ENCODE peak calls at places on chromosomes 7 and 10, in four cellular contexts. V, I, Q and W are unnamed samples.
A peak's percentile ranks its signal among the peaks of the same experiment; 100 is the strongest.

GRCh38 chr10:32161586-32161985 is 105.4 kb upstream of the KIF5B start:
- DNase-seq in V (no peak), I (no peak), Q (no peak), W (no peak)

GRCh38 chr10:1007583-1007982 is 18.1 kb downstream of the IDI2 start:
- DNase-seq in V (no peak), I (no peak), Q (no peak), W (no peak)

GRCh38 chr10:103353281-103353680 is 2.3 kb upstream of the PCGF6 start:
- DNase-seq in V (peak; percentile 13), I (no peak), Q (no peak), W (no peak)

GRCh38 chr7:88111136-88111748 is 108.6 kb downstream of the SRI start:
- DNase-seq in V (peak; percentile 35), I (no peak), Q (peak; percentile 25), W (peak; percentile 39)

GRCh38 chr7:93284908-93285307 is 52.7 kb downstream of the VPS50 start:
- DNase-seq in V (no peak), I (no peak), Q (no peak), W (no peak)

GRCh38 chr10:10007972-10008371 is 1009.7 kb upstream of the CELF2 start:
- DNase-seq in V (no peak), I (no peak), Q (no peak), W (no peak)

GRCh38 chr7:90688826-90689225 is 92.7 kb downstream of the CDK14 start:
- DNase-seq in V (no peak), I (no peak), Q (no peak), W (no peak)

GRCh38 chr10:1115262-1115955 is 59.2 kb downstream of the WDR37 start:
- DNase-seq in V (no peak), I (no peak), Q (no peak), W (no peak)

GRCh38 chr7:129163875-129164544 is 19.5 kb downstream of the TSPAN33 start:
- DNase-seq in V (peak; percentile 40), I (no peak), Q (peak; percentile 67), W (peak; percentile 66)

GRCh38 chr10:11448545-11449244 is 162.8 kb downstream of the USP6NL start:
- DNase-seq in V (no peak), I (no peak), Q (no peak), W (no peak)

GRCh38 chr10:70603439-70603778 is 868 bp upstream of the PRF1 start:
- DNase-seq in V (no peak), I (no peak), Q (no peak), W (no peak)

GRCh38 chr7:22726849-22727792 is at the start of gene IL6:
- DNase-seq in V (peak; percentile 6), I (peak; percentile 69), Q (peak; percentile 85), W (peak; percentile 43)

GRCh38 chr7:46486264-46487206 is 565.5 kb upstream of the IGFBP3 start:
- DNase-seq in V (no peak), I (no peak), Q (no peak), W (peak; percentile 40)

GRCh38 chr7:94405506-94405905 is 10.8 kb downstream of the COL1A2 start:
- DNase-seq in V (no peak), I (no peak), Q (no peak), W (no peak)

GRCh38 chr7:105014725-105015630 is 973 bp downstream of the KMT2E start:
- DNase-seq in V (peak; percentile 20), I (peak; percentile 55), Q (peak; percentile 45), W (peak; percentile 58)

GRCh38 chr7:24781106-24781505 is 23.8 kb upstream of the GSDME start:
- DNase-seq in V (no peak), I (no peak), Q (no peak), W (no peak)

GRCh38 chr7:5692112-5692844 is 89.2 kb downstream of the RNF216 start:
- DNase-seq in V (peak; percentile 71), I (no peak), Q (no peak), W (peak; percentile 86)

GRCh38 chr10:79298403-79299244 is 48.6 kb upstream of the PPIF start:
- DNase-seq in V (peak; percentile 65), I (no peak), Q (peak; percentile 79), W (peak; percentile 84)

GRCh38 chr7:12757443-12757842 is 70.0 kb downstream of the ARL4A start:
- DNase-seq in V (no peak), I (no peak), Q (no peak), W (peak; percentile 60)

GRCh38 chr7:21550821-21551531 is 8.1 kb downstream of the DNAH11 start:
- DNase-seq in V (no peak), I (peak; percentile 52), Q (no peak), W (no peak)

GRCh38 chr10:117391436-117392205 is 16.4 kb upstream of the PDZD8 start:
- DNase-seq in V (peak; percentile 68), I (no peak), Q (no peak), W (no peak)

GRCh38 chr10:127186846-127187245 is 9.5 kb downstream of the INSYN2A start:
- DNase-seq in V (no peak), I (no peak), Q (no peak), W (no peak)

GRCh38 chr7:48421357-48421756 is 250.1 kb downstream of the ABCA13 start:
- DNase-seq in V (no peak), I (no peak), Q (no peak), W (no peak)

GRCh38 chr7:29878081-29878688 is 71.9 kb downstream of the WIPF3 start:
- DNase-seq in V (peak; percentile 20), I (no peak), Q (peak; percentile 31), W (peak; percentile 39)

GRCh38 chr10:31623466-31623865 is 304.4 kb downstream of the ZEB1 start:
- DNase-seq in V (no peak), I (no peak), Q (no peak), W (no peak)

GRCh38 chr10:1642600-1643160 is 94.6 kb downstream of the ADARB2 start:
- DNase-seq in V (no peak), I (no peak), Q (no peak), W (no peak)

GRCh38 chr10:12348870-12349627 is at the start of gene CAMK1D:
- DNase-seq in V (no peak), I (peak; percentile 86), Q (peak; percentile 87), W (peak; percentile 60)

GRCh38 chr7:50664461-50664922 is 99.3 kb upstream of the DDC start:
- DNase-seq in V (no peak), I (no peak), Q (no peak), W (no peak)
- TF ChIP-seq RNF2 in V (no peak), I (no peak), Q (no peak), W (no peak)

GRCh38 chr7:106419455-106420182 is 134.8 kb upstream of the NAMPT start:
- DNase-seq in V (no peak), I (no peak), Q (no peak), W (no peak)

GRCh38 chr7:106416430-106416829 is 131.6 kb upstream of the NAMPT start:
- DNase-seq in V (no peak), I (no peak), Q (no peak), W (no peak)

GRCh38 chr7:106418526-106418925 is 133.7 kb upstream of the NAMPT start:
- DNase-seq in V (no peak), I (no peak), Q (no peak), W (no peak)

GRCh38 chr7:106417273-106417902 is 132.6 kb upstream of the NAMPT start:
- DNase-seq in V (no peak), I (no peak), Q (no peak), W (peak; percentile 16)

GRCh38 chr7:106418094-106418493 is 133.3 kb upstream of the NAMPT start:
- DNase-seq in V (no peak), I (no peak), Q (no peak), W (no peak)
- TF ChIP-seq RNF2 in V (no peak), I (no peak), Q (no peak), W (no peak)

GRCh38 chr7:572013-572667 is 52.5 kb upstream of the PDGFA start:
- DNase-seq in V (no peak), I (no peak), Q (no peak), W (no peak)

GRCh38 chr7:575425-576366 is 56.0 kb upstream of the PDGFA start:
- DNase-seq in V (no peak), I (no peak), Q (no peak), W (no peak)

GRCh38 chr7:572668-573495 is 53.2 kb upstream of the PDGFA start:
- DNase-seq in V (no peak), I (peak; percentile 73), Q (no peak), W (no peak)

GRCh38 chr7:574661-575395 is 55.2 kb upstream of the PDGFA start:
- DNase-seq in V (no peak), I (no peak), Q (no peak), W (no peak)

GRCh38 chr7:573496-574295 is 54.0 kb upstream of the PDGFA start:
- DNase-seq in V (no peak), I (no peak), Q (no peak), W (no peak)
- TF ChIP-seq RNF2 in V (no peak), I (no peak), Q (no peak), W (no peak)

GRCh38 chr7:99860281-99861127 is 16.3 kb downstream of the OR2AE1 start:
- DNase-seq in V (peak; percentile 97), I (no peak), Q (no peak), W (peak; percentile 28)
- TF ChIP-seq RNF2 in V (no peak), I (no peak), Q (no peak), W (no peak)

GRCh38 chr10:118903691-118904090 is 125.8 kb upstream of the NANOS1 start:
- DNase-seq in V (no peak), I (no peak), Q (no peak), W (no peak)

GRCh38 chr10:118903251-118903650 is 126.3 kb upstream of the NANOS1 start:
- DNase-seq in V (no peak), I (no peak), Q (no peak), W (no peak)

GRCh38 chr10:118904284-118904683 is 125.2 kb upstream of the NANOS1 start:
- DNase-seq in V (no peak), I (no peak), Q (no peak), W (no peak)

GRCh38 chr10:118901409-118901808 is 128.1 kb upstream of the NANOS1 start:
- DNase-seq in V (no peak), I (no peak), Q (no peak), W (no peak)

DNA sequence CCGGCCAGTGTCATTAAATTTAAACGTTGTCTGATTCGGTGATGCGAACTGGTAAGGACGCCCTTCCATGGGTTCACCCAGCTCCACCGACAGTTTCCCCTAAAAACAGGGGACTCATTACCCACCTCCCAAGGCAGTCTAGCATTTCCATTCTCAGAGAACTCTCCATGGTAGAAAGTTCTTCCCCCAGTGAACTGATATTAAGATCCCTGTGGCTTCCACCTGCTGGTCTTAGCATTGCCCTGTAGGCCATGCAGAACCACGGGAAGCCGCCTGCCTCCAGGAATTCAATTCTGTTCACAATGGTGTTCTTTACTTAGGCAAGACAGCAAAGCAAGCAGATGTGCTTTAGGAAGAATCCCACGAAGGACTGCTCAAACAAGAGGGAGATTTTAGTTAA is 128.9 kb upstream of the NANOS1 start:
- DNase-seq in V (no peak), I (peak; percentile 23), Q (no peak), W (no peak)
- TF ChIP-seq RNF2 in V (no peak), I (no peak), Q (no peak), W (no peak)

GRCh38 chr7:8881916-8882315 is 448.5 kb downstream of the NXPH1 start:
- DNase-seq in V (no peak), I (no peak), Q (no peak), W (no peak)
- TF ChIP-seq RNF2 in V (no peak), I (no peak), Q (no peak), W (no peak)

GRCh38 chr10:60757422-60757895 is 20.8 kb upstream of the CDK1 start:
- DNase-seq in V (no peak), I (no peak), Q (no peak), W (peak; percentile 68)
- TF ChIP-seq RNF2 in V (no peak), I (no peak), Q (no peak), W (no peak)

GRCh38 chr10:59513558-59513957 is 151.2 kb upstream of the FAM13C start:
- DNase-seq in V (no peak), I (no peak), Q (no peak), W (no peak)
- TF ChIP-seq RNF2 in V (no peak), I (no peak), Q (no peak), W (no peak)